ENCODE peak calls at places on chromosomes 5 and 9, in eight cellular contexts. J is retinal pigment epithelial cell; O is NCI-H1436; X is GM20000; P is stimulated activated CD8-positive, alpha-beta memory T cell treated with anti-CD3 and anti-CD28 coated beads, Interleukin-4, amount 100 ng/mL, for 1 hour; C is NCI-H2029; H is fibroblast of mammary gland; E is NCI-H2081. G is an unnamed sample.

GRCh38 chr5:908172-908571 is 15.5 kb downstream of the TRIP13 start:
- DNase-seq in J (no peak), O (no peak), X (no peak), P (no peak), C (no peak), H (no peak), E (no peak), G (no peak)

GRCh38 chr5:149063017-149063687 is at the start of gene SH3TC2:
- DNase-seq in J (no peak), O (no peak), X (no peak), P (no peak), C (no peak), H (no peak), E (no peak), G (no peak)

GRCh38 chr9:116160676-116161571 is 7.3 kb downstream of the PAPPA start:
- DNase-seq in J (no peak), O (no peak), X (no peak), P (no peak), C (no peak), H (peak; percentile 33), E (no peak), G (no peak)

GRCh38 chr5:76547242-76547890 is 75.8 kb downstream of the F2RL2 start:
- DNase-seq in J (no peak), O (no peak), X (peak; percentile 70), P (no peak), C (no peak), H (peak; percentile 1), E (no peak), G (no peak)

GRCh38 chr5:61658592-61659008 is 326.5 kb downstream of the ZSWIM6 start:
- DNase-seq in J (peak; percentile 13), O (peak; percentile 85), X (peak; percentile 75), P (peak; percentile 72), C (peak; percentile 62), H (peak; percentile 76), E (peak; percentile 71), G (peak; percentile 70)

GRCh38 chr9:6955251-6955921 is 197.6 kb downstream of the KDM4C start:
- DNase-seq in J (peak; percentile 81), O (peak; percentile 69), X (peak; percentile 45), P (no peak), C (no peak), H (peak; percentile 86), E (peak; percentile 47), G (peak; percentile 40)

GRCh38 chr5:179509239-179509638 is 41.1 kb upstream of the RUFY1 start:
- DNase-seq in J (no peak), O (no peak), X (no peak), P (no peak), C (no peak), H (no peak), E (no peak), G (no peak)

GRCh38 chr5:72955768-72956323 is at the start of gene FCHO2:
- DNase-seq in J (peak; percentile 75), O (peak; percentile 95), X (peak; percentile 98), P (peak; percentile 93), C (peak; percentile 94), H (peak; percentile 96), E (peak; percentile 88), G (peak; percentile 94)

GRCh38 chr5:95969646-95970358 is 8.2 kb upstream of the ELL2 start:
- DNase-seq in J (no peak), O (no peak), X (no peak), P (no peak), C (no peak), H (peak; percentile 80), E (no peak), G (no peak)

GRCh38 chr9:36141288-36141687 is 4.8 kb downstream of the GLIPR2 start:
- DNase-seq in J (no peak), O (no peak), X (no peak), P (no peak), C (no peak), H (peak; percentile 45), E (no peak), G (no peak)